ENCODE peak calls at places on chromosomes 12 and 14, in eight cellular contexts. W is fibroblast of lung; C is CD4-positive, CD25-positive, alpha-beta regulatory T cell; J is CD4-positive, alpha-beta memory T cell; G is trophoblast cell; F is naive thymus-derived CD4-positive, alpha-beta T cell; V is uterus; E is body of pancreas. I is an unnamed sample. For H3K27me3, the result is how much of the 10 kb centered on the place peaks cover.

GRCh38 chr14:103657466-103657865 is 28.5 kb downstream of the KLC1 start:
- DNase-seq in W (peak), C (no peak), J (no peak), G (peak), F (no peak), V (peak), E (no peak), I (no peak)

GRCh38 chr12:69881771-69882170 is 56.7 kb downstream of the MYRFL start:
- DNase-seq in W (no peak), C (no peak), J (no peak), G (no peak), F (no peak), V (no peak), E (no peak), I (peak)

GRCh38 chr12:104243971-104244370 is 28.4 kb downstream of the TXNRD1 start:
- DNase-seq in W (no peak), C (no peak), J (no peak), G (no peak), F (no peak), V (no peak), E (no peak), I (no peak)

GRCh38 chr12:102334765-102335164 is 137.1 kb upstream of the PMCH start:
- DNase-seq in W (no peak), C (no peak), J (no peak), G (no peak), F (no peak), V (no peak), E (no peak), I (no peak)

GRCh38 chr14:93959239-93960107 is 16.9 kb downstream of the ASB2 start:
- DNase-seq in W (peak), C (peak), J (peak), G (peak), F (peak), V (peak), E (peak), I (no peak)

GRCh38 chr12:4118017-4118510 is 155.5 kb upstream of the CCND2 start:
- DNase-seq in W (peak), C (peak), J (peak), G (no peak), F (no peak), V (no peak), E (peak), I (no peak)

GRCh38 chr14:75283162-75283883 is 4.7 kb downstream of the FOS start:
- DNase-seq in W (peak), C (no peak), J (peak), G (peak), F (peak), V (no peak), E (peak), I (no peak)

GRCh38 chr12:32455607-32456063 is 56.3 kb downstream of the FGD4 start:
- DNase-seq in W (peak), C (peak), J (peak), G (peak), F (no peak), V (no peak), E (no peak), I (no peak)

GRCh38 chr12:79174656-79175055 is 310.1 kb downstream of the SYT1 start:
- DNase-seq in W (peak), C (no peak), J (no peak), G (no peak), F (no peak), V (no peak), E (no peak), I (no peak)

GRCh38 chr12:52606581-52607241 is 5.4 kb upstream of the KRT72 start:
- DNase-seq in W (no peak), C (no peak), J (no peak), G (no peak), F (no peak), V (no peak), E (no peak), I (no peak)

GRCh38 chr12:68140576-68140975 is 19.0 kb downstream of the IFNG start:
- DNase-seq in W (no peak), C (no peak), J (no peak), G (no peak), F (no peak), V (no peak), E (no peak), I (no peak)

GRCh38 chr12:50641566-50641965 is 122.3 kb upstream of the ATF1 start:
- DNase-seq in W (no peak), C (no peak), J (no peak), G (no peak), F (no peak), V (no peak), E (peak), I (no peak)

GRCh38 chr12:75960086-75960910 is 71.3 kb downstream of the PHLDA1 start:
- DNase-seq in W (no peak), C (no peak), J (no peak), G (no peak), F (no peak), V (no peak), E (peak), I (no peak)

GRCh38 chr12:129672110-129672509 is 231.7 kb downstream of the TMEM132D start:
- DNase-seq in W (no peak), C (no peak), J (no peak), G (no peak), F (no peak), V (no peak), E (no peak), I (no peak)

GRCh38 chr14:64932231-64932630 is 10.3 kb downstream of the GPX2 start:
- DNase-seq in W (no peak), C (no peak), J (no peak), G (no peak), F (no peak), V (no peak), E (no peak), I (no peak)
- H3K27ac ChIP-seq in W (no peak), C (no peak), J (no peak), G (no peak), F (peak), V (no peak), E (no peak), I (no peak)

GRCh38 chr12:113477842-113478215 is 6.2 kb upstream of the LHX5 start:
- DNase-seq in W (no peak), C (no peak), J (no peak), G (no peak), F (no peak), V (no peak), E (no peak), I (no peak)

GRCh38 chr12:113479578-113480335 is 8.1 kb upstream of the LHX5 start:
- DNase-seq in W (peak), C (peak), J (peak), G (no peak), F (no peak), V (no peak), E (peak), I (no peak)

GRCh38 chr12:113479193-113479577 is 7.5 kb upstream of the LHX5 start:
- DNase-seq in W (no peak), C (no peak), J (no peak), G (no peak), F (no peak), V (no peak), E (no peak), I (no peak)

GRCh38 chr12:113477171-113477841 is 5.6 kb upstream of the LHX5 start:
- DNase-seq in W (no peak), C (no peak), J (no peak), G (no peak), F (no peak), V (no peak), E (no peak), I (no peak)

DNA sequence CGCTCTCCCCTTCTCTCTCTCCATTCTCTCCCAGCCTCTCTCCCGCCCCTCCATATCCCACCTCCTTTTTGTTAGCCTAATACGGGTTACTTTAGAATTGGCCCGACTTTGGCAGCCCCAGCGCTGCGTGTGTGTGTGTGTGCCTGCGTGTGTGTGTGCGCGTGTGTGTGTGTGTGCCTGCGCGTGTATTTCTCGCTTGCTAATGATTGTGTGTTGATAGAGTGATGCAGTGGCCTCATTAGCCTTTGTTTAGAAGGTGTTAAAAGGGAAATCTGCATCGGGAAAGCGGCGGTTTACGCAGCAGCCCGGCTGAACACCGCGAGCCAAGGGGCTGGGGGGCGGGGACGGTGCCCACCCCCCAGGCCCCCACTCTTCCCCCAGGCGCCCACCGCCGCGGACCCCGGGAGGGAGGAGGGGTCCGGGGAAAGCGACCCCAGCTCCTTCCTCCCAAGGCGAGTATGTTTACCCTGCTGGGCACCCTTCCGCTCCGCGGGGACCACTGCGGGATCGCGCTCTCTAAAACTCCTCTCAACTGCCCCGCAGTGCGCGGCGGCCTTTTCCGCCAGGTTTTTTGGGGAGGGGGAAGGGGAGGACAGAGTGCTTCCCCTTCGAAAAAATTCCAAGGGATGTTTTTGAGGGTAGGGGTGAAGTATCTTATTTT is 6.8 kb upstream of the LHX5 start:
- DNase-seq in W (no peak), C (no peak), J (no peak), G (no peak), F (no peak), V (no peak), E (no peak), I (no peak)
- H3K27me3 ChIP-seq in W (half or more), C (under half), J (half or more), G (half or more), F (under half), V (half or more), E (under half), I (under half)

GRCh38 chr14:44912041-44912869 is 49.5 kb downstream of the KLHL28 start:
- DNase-seq in W (no peak), C (no peak), J (no peak), G (no peak), F (no peak), V (no peak), E (peak), I (no peak)
- H3K4me3 ChIP-seq in W (no peak), C (no peak), J (no peak), G (no peak), F (no peak), V (peak), E (no peak), I (peak)

GRCh38 chr12:27528788-27529187 is 4.8 kb downstream of the PPFIBP1 start:
- DNase-seq in W (no peak), C (no peak), J (no peak), G (no peak), F (no peak), V (no peak), E (no peak), I (no peak)

GRCh38 chr12:27530157-27530922 is 6.3 kb downstream of the PPFIBP1 start:
- DNase-seq in W (no peak), C (no peak), J (no peak), G (no peak), F (no peak), V (no peak), E (peak), I (no peak)

GRCh38 chr12:27534060-27534764 is 10.2 kb downstream of the PPFIBP1 start:
- DNase-seq in W (peak), C (peak), J (peak), G (no peak), F (peak), V (no peak), E (no peak), I (no peak)

GRCh38 chr12:27534765-27535161 is 10.8 kb downstream of the PPFIBP1 start:
- DNase-seq in W (no peak), C (no peak), J (no peak), G (no peak), F (no peak), V (no peak), E (no peak), I (no peak)

GRCh38 chr12:27531916-27532315 is 7.9 kb downstream of the PPFIBP1 start:
- DNase-seq in W (no peak), C (no peak), J (no peak), G (no peak), F (no peak), V (no peak), E (peak), I (no peak)
- H3K27ac ChIP-seq in W (no peak), C (no peak), J (no peak), G (no peak), F (no peak), V (no peak), E (no peak), I (no peak)

I was measured in dorsolateral prefrontal cortex.